ENCODE peak calls at places on chromosome X, in seven cellular contexts. B, N, V, Y, K, L and D are unnamed samples.

GRCh38 chrX:153064061-153064460 is 7.8 kb downstream of the PNMA3 start:
- DNase-seq in K (no peak), N (no peak), Y (no peak), V (no peak), B (no peak), L (no peak), D (no peak)

GRCh38 chrX:290476-291166 is 9.4 kb downstream of the PLCXD1 start:
- DNase-seq in V (no peak), N (no peak), Y (peak), L (no peak), K (no peak), B (no peak), D (no peak)

GRCh38 chrX:86171366-86171765 is 23.1 kb downstream of the DACH2 start:
- DNase-seq in K (no peak), V (no peak), L (peak), B (no peak), Y (no peak), N (no peak), D (peak)

GRCh38 chrX:149469406-149469805 is 35.7 kb downstream of the IDS start:
- DNase-seq in Y (no peak), K (no peak), N (no peak), B (no peak), L (no peak), V (no peak), D (no peak)

GRCh38 chrX:7225338-7225737 is 77.4 kb upstream of the PUDP start:
- DNase-seq in V (no peak), Y (no peak), N (no peak), B (no peak), K (no peak), L (no peak), D (no peak)

GRCh38 chrX:13515181-13515930 is 54.0 kb upstream of the EGFL6 start:
- DNase-seq in K (no peak), B (no peak), V (no peak), L (no peak), Y (no peak), N (no peak), D (no peak)

GRCh38 chrX:119516157-119516702 is 48.0 kb downstream of the SLC25A5 start:
- DNase-seq in L (peak), B (peak), V (peak), K (no peak), N (no peak), Y (peak), D (peak)

GRCh38 chrX:76029385-76029784 is 143.5 kb upstream of the PBDC1 start:
- DNase-seq in K (no peak), V (no peak), L (no peak), B (no peak), N (no peak), Y (no peak), D (no peak)

GRCh38 chrX:63349307-63349706 is 1.8 kb downstream of the SPIN4 start:
- DNase-seq in L (no peak), K (no peak), Y (no peak), B (no peak), N (no peak), V (no peak), D (no peak)

GRCh38 chrX:125757794-125758564 is 408.1 kb downstream of the DCAF12L2 start:
- DNase-seq in N (no peak), V (no peak), B (no peak), Y (no peak), L (peak), K (peak), D (no peak)

GRCh38 chrX:119816300-119816699 is 24.9 kb upstream of the RPL39 start:
- DNase-seq in K (no peak), L (no peak), V (no peak), N (no peak), Y (no peak), B (no peak), D (no peak)

GRCh38 chrX:17613979-17614572 is 123.2 kb upstream of the SCML1 start:
- DNase-seq in B (no peak), L (no peak), N (no peak), K (no peak), Y (no peak), V (no peak), D (peak)

GRCh38 chrX:45900751-45901150 is 644.5 kb downstream of the ZNF674 start:
- DNase-seq in L (peak), K (no peak), B (no peak), V (no peak), N (no peak), Y (no peak), D (peak)

GRCh38 chrX:48684134-48684533 is 535 bp downstream of the WAS start:
- DNase-seq in V (no peak), N (no peak), Y (no peak), B (no peak), L (no peak), K (no peak), D (no peak)

GRCh38 chrX:108121291-108121690 is 29.7 kb downstream of the ATG4A start:
- DNase-seq in B (no peak), L (no peak), Y (no peak), K (no peak), V (no peak), N (no peak), D (no peak)

GRCh38 chrX:69088171-69088938 is 76.9 kb downstream of the PJA1 start:
- DNase-seq in N (no peak), K (no peak), L (no peak), Y (no peak), V (no peak), B (no peak), D (no peak)

GRCh38 chrX:40402771-40403533 is 177.8 kb upstream of the ATP6AP2 start:
- DNase-seq in N (no peak), Y (no peak), B (no peak), V (no peak), K (no peak), L (peak), D (peak)

GRCh38 chrX:134006484-134007161 is 21.2 kb upstream of the GPC3 start:
- DNase-seq in L (no peak), V (no peak), B (no peak), Y (no peak), K (no peak), N (no peak), D (no peak)

GRCh38 chrX:111519215-111519614 is 7.8 kb downstream of the SERTM2 start:
- DNase-seq in V (no peak), Y (no peak), N (no peak), B (no peak), L (peak), K (no peak), D (peak)

GRCh38 chrX:11049976-11050375 is 61.2 kb upstream of the HCCS start:
- DNase-seq in V (no peak), K (no peak), L (no peak), N (no peak), B (no peak), Y (no peak), D (no peak)

GRCh38 chrX:140701480-140701879 is 8.1 kb upstream of the LINC00632 start:
- DNase-seq in K (no peak), N (no peak), L (peak), B (no peak), Y (no peak), V (no peak), D (peak)

GRCh38 chrX:2974946-2975345 is 31.4 kb upstream of the ARSH start:
- DNase-seq in Y (no peak), V (no peak), L (no peak), K (no peak), B (no peak), N (no peak), D (peak)

GRCh38 chrX:136325377-136325776 is 24.6 kb downstream of the ADGRG4 start:
- DNase-seq in B (no peak), L (no peak), K (no peak), Y (no peak), V (no peak), N (no peak), D (no peak)

GRCh38 chrX:41481264-41482109 is 34.3 kb downstream of the NYX start:
- DNase-seq in Y (no peak), B (no peak), V (no peak), L (no peak), N (peak), K (no peak), D (no peak)

GRCh38 chrX:44876076-44876475 is 3.1 kb downstream of the KDM6A start:
- DNase-seq in K (no peak), Y (no peak), N (no peak), B (no peak), V (no peak), L (no peak), D (no peak)

GRCh38 chrX:132948648-132949260 is 9.7 kb downstream of the HS6ST2 start:
- DNase-seq in B (no peak), V (no peak), K (no peak), L (no peak), N (no peak), Y (no peak), D (no peak)

GRCh38 chrX:44897539-44897938 is 24.6 kb downstream of the KDM6A start:
- DNase-seq in K (no peak), V (no peak), L (no peak), B (no peak), Y (no peak), N (no peak), D (no peak)

GRCh38 chrX:153032397-153033118 is 23.7 kb upstream of the PNMA3 start:
- DNase-seq in B (peak), K (peak), Y (peak), N (peak), V (peak), L (peak), D (peak)

GRCh38 chrX:15151267-15152196 is 118.4 kb downstream of the ASB9 start:
- DNase-seq in L (no peak), N (no peak), V (peak), Y (peak), K (no peak), B (peak), D (no peak)

GRCh38 chrX:13190051-13190450 is 129.8 kb downstream of the ATXN3L start:
- DNase-seq in N (no peak), V (no peak), Y (no peak), B (no peak), K (no peak), L (no peak), D (no peak)

GRCh38 chrX:74349387-74349786 is 45.4 kb downstream of the ZCCHC13 start:
- DNase-seq in K (no peak), Y (no peak), V (no peak), L (peak), B (no peak), N (no peak), D (peak)

GRCh38 chrX:30607155-30607554 is 29.6 kb upstream of the TASL start:
- DNase-seq in Y (no peak), K (no peak), B (no peak), L (no peak), V (no peak), N (no peak), D (no peak)

GRCh38 chrX:143571521-143571920 is 54.2 kb upstream of the SPANXN3 start:
- DNase-seq in V (no peak), L (peak), B (no peak), N (no peak), K (no peak), Y (no peak), D (peak)

GRCh38 chrX:2391869-2392606 is 108.7 kb downstream of the DHRSX start:
- DNase-seq in Y (no peak), N (no peak), V (no peak), L (peak), K (no peak), B (no peak), D (peak)

GRCh38 chrX:1466971-1467561 is 14.4 kb upstream of the ASMTL start:
- DNase-seq in V (peak), Y (peak), N (peak), K (no peak), B (peak), L (no peak), D (no peak)

GRCh38 chrX:125826774-125827451 is 339.2 kb downstream of the DCAF12L2 start:
- DNase-seq in V (no peak), Y (no peak), B (no peak), N (no peak), K (no peak), L (no peak), D (no peak)